ENCODE peak calls at places on chromosomes 3 and 15, in ten cellular contexts. O, M, K, R, A, Z, G, L, W and S are unnamed samples.

GRCh38 chr15:90863987-90864386 is 4.4 kb upstream of the FURIN start:
- DNase-seq in G (no peak), Z (no peak), M (no peak), K (no peak), W (no peak), A (no peak), L (no peak), O (no peak), R (no peak), S (no peak)

GRCh38 chr15:101558217-101558941 is 68.9 kb upstream of the PCSK6 start:
- DNase-seq in K (no peak), A (no peak), M (peak), R (no peak), G (no peak), Z (no peak), O (no peak), L (peak), W (no peak), S (no peak)

GRCh38 chr3:174812172-174812862 is 46.8 kb upstream of the NAALADL2 start:
- DNase-seq in L (peak), G (no peak), K (no peak), A (no peak), W (no peak), M (no peak), R (no peak), O (no peak), Z (no peak), S (no peak)

GRCh38 chr15:79035111-79035601 is 55.4 kb downstream of the RASGRF1 start:
- DNase-seq in M (no peak), W (no peak), O (no peak), L (no peak), K (no peak), R (no peak), Z (no peak), A (no peak), G (no peak), S (peak)

GRCh38 chr3:46955801-46956259 is 20.7 kb downstream of the CCDC12 start:
- DNase-seq in W (no peak), O (no peak), R (no peak), A (no peak), Z (no peak), L (no peak), G (no peak), K (peak), M (no peak), S (no peak)

GRCh38 chr15:54518145-54518941 is 540.1 kb downstream of the UNC13C start:
- DNase-seq in M (no peak), R (no peak), Z (no peak), A (no peak), W (no peak), K (no peak), L (no peak), G (no peak), O (no peak), S (no peak)

GRCh38 chr15:62816342-62817059 is 226.0 kb upstream of the TPM1 start:
- DNase-seq in Z (no peak), M (no peak), G (no peak), K (no peak), A (no peak), L (no peak), O (peak), R (no peak), W (no peak), S (no peak)

GRCh38 chr3:101279162-101279561 is 41.2 kb downstream of the IMPG2 start:
- DNase-seq in W (no peak), R (peak), K (no peak), M (no peak), G (no peak), A (no peak), O (no peak), Z (no peak), L (peak), S (peak)

GRCh38 chr3:99751649-99752048 is 66.0 kb upstream of the CMSS1 start:
- DNase-seq in G (peak), K (no peak), O (no peak), A (no peak), M (no peak), L (peak), Z (no peak), R (peak), W (no peak), S (peak)

GRCh38 chr15:68411735-68412134 is 20.2 kb downstream of the ITGA11 start:
- DNase-seq in L (no peak), O (no peak), R (no peak), G (no peak), W (no peak), K (no peak), Z (no peak), A (no peak), M (no peak), S (no peak)

GRCh38 chr3:98013428-98014349 is 21.4 kb downstream of the GABRR3 start:
- DNase-seq in L (peak), R (no peak), W (peak), K (peak), G (no peak), A (no peak), O (no peak), Z (no peak), M (peak), S (peak)

GRCh38 chr3:37279858-37280257 is 105.5 kb upstream of the LRRFIP2 start:
- DNase-seq in M (no peak), R (no peak), G (no peak), K (no peak), A (no peak), W (no peak), L (no peak), Z (no peak), O (no peak), S (no peak)

GRCh38 chr3:193928354-193929209 is 207.4 kb upstream of the HES1 start:
- DNase-seq in O (no peak), Z (no peak), A (no peak), K (no peak), R (peak), W (peak), G (no peak), L (peak), M (peak), S (no peak)

GRCh38 chr15:100759698-100760356 is 119.8 kb upstream of the ALDH1A3 start:
- DNase-seq in Z (no peak), L (peak), W (peak), G (peak), M (peak), R (peak), A (no peak), K (no peak), O (peak), S (peak)

GRCh38 chr3:128551464-128551863 is 58.5 kb upstream of the GATA2 start:
- DNase-seq in L (no peak), W (no peak), G (no peak), R (no peak), M (no peak), Z (no peak), O (no peak), K (no peak), A (no peak), S (no peak)

GRCh38 chr3:182412066-182412465 is 381.2 kb upstream of the ATP11B start:
- DNase-seq in M (peak), O (no peak), K (peak), G (no peak), Z (no peak), W (no peak), L (peak), A (no peak), R (no peak), S (no peak)

GRCh38 chr15:68258684-68259083 is 18.9 kb upstream of the FEM1B start:
- DNase-seq in R (no peak), Z (no peak), G (no peak), M (no peak), K (no peak), A (peak), O (peak), W (no peak), L (no peak), S (no peak)

GRCh38 chr3:148789156-148789555 is 38.5 kb upstream of the CPB1 start:
- DNase-seq in O (no peak), W (no peak), M (no peak), K (no peak), L (no peak), A (no peak), R (peak), G (no peak), Z (no peak), S (peak)

GRCh38 chr3:107662586-107662985 is 139.8 kb downstream of the BBX start:
- DNase-seq in W (no peak), L (no peak), K (no peak), A (no peak), G (no peak), M (no peak), O (no peak), R (no peak), Z (no peak), S (peak)

GRCh38 chr3:175601521-175601920 is 742.4 kb downstream of the NAALADL2 start:
- DNase-seq in O (no peak), L (peak), R (no peak), G (no peak), M (no peak), W (no peak), A (no peak), K (no peak), Z (no peak), S (no peak)

GRCh38 chr15:74453925-74454763 is 6.8 kb downstream of the UBL7 start:
- DNase-seq in K (no peak), W (no peak), G (no peak), L (no peak), A (no peak), R (peak), O (no peak), M (no peak), Z (no peak), S (no peak)

GRCh38 chr15:64635486-64635815 is 139.9 kb downstream of the RBPMS2 start:
- DNase-seq in G (no peak), Z (no peak), R (peak), W (peak), M (peak), A (no peak), K (no peak), O (peak), L (no peak), S (peak)

GRCh38 chr3:32106132-32106928 is at the start of gene GPD1L:
- DNase-seq in W (peak), Z (peak), R (peak), A (peak), O (peak), L (peak), M (peak), G (peak), K (peak), S (peak)

GRCh38 chr3:16060945-16061344 is 113.5 kb upstream of the GALNT15 start:
- DNase-seq in L (peak), Z (no peak), A (peak), G (no peak), O (peak), M (peak), R (peak), W (peak), K (no peak), S (peak)

GRCh38 chr3:20080956-20081554 is 40.8 kb downstream of the KAT2B start:
- DNase-seq in O (peak), K (no peak), M (no peak), L (peak), G (no peak), A (peak), W (peak), Z (peak), R (no peak), S (no peak)

GRCh38 chr15:74387141-74387541 is 19.7 kb upstream of the CYP11A1 start:
- DNase-seq in O (no peak), Z (no peak), W (no peak), G (no peak), L (no peak), K (no peak), A (no peak), R (no peak), M (no peak), S (no peak)

GRCh38 chr15:65666257-65666656 is 44.5 kb downstream of the SLC24A1 start:
- DNase-seq in W (peak), Z (no peak), A (no peak), L (peak), O (no peak), K (no peak), G (peak), R (peak), M (no peak), S (peak)

GRCh38 chr15:68234060-68234459 is 4.5 kb upstream of the CLN6 start:
- DNase-seq in O (no peak), G (no peak), A (no peak), R (no peak), K (no peak), M (no peak), L (no peak), W (no peak), Z (no peak), S (no peak)

GRCh38 chr15:42153874-42154575 is 2.4 kb downstream of the PLA2G4F start:
- DNase-seq in G (no peak), A (no peak), W (no peak), K (no peak), L (no peak), R (no peak), M (no peak), Z (no peak), O (no peak), S (no peak)

GRCh38 chr15:75659141-75659771 is 11.5 kb downstream of the SNX33 start:
- DNase-seq in A (peak), L (no peak), W (no peak), R (no peak), O (no peak), M (no peak), G (no peak), Z (peak), K (no peak), S (no peak)

GRCh38 chr15:88398011-88398410 is 69.2 kb downstream of the MRPL46 start:
- DNase-seq in R (no peak), Z (no peak), O (no peak), A (no peak), W (no peak), M (no peak), G (no peak), L (no peak), K (no peak), S (no peak)
- H3K4me3 ChIP-seq in R (no peak), Z (no peak), O (no peak), A (no peak), W (no peak), M (no peak), G (no peak), L (no peak), K (no peak), S (no peak)

DNA sequence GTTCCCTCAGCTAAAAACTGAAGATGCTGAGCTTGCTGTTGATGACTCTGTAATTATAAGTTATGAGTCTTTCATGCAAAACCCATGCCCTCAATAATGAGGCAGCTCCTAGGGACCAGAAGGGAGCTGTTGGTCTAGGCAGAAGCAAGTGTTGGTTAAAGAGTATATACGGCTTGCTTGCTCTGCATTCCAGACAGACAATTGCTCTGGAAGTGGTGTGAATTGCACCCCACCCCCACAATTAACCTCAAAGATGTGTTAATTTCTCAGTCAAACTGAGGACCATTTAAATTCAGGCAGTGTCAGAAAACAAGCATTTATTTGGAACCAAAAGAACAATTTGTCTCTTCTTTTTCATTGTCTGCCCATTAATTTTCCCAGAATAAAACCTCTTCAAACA is 163.5 kb upstream of the EOMES start:
- DNase-seq in Z (no peak), G (no peak), M (no peak), A (no peak), L (no peak), O (no peak), R (no peak), W (no peak), K (no peak), S (no peak)
- TF ChIP-seq CTCF in Z (no peak), G (no peak), M (no peak), A (no peak), L (no peak), O (no peak), R (no peak), W (no peak), K (no peak), S (no peak)

GRCh38 chr15:95495033-95495541 is 835.4 kb upstream of the NR2F2 start:
- DNase-seq in M (no peak), Z (no peak), G (peak), R (no peak), K (no peak), L (no peak), O (no peak), A (no peak), W (no peak), S (no peak)

GRCh38 chr15:95499397-95499796 is 831.1 kb upstream of the NR2F2 start:
- DNase-seq in M (no peak), G (no peak), R (no peak), L (no peak), O (no peak), K (no peak), Z (no peak), A (no peak), W (no peak), S (no peak)

GRCh38 chr15:95501865-95502264 is 828.6 kb upstream of the NR2F2 start:
- DNase-seq in A (no peak), M (no peak), L (no peak), W (no peak), K (no peak), R (no peak), G (no peak), O (no peak), Z (no peak), S (no peak)

GRCh38 chr15:95498956-95499355 is 831.5 kb upstream of the NR2F2 start:
- DNase-seq in A (no peak), O (no peak), M (no peak), L (no peak), K (no peak), Z (no peak), G (no peak), R (no peak), W (no peak), S (no peak)

GRCh38 chr15:95497681-95498080 is 832.8 kb upstream of the NR2F2 start:
- DNase-seq in A (no peak), K (no peak), W (no peak), Z (no peak), L (no peak), G (no peak), O (no peak), R (no peak), M (no peak), S (no peak)
- H3K4me3 ChIP-seq in A (no peak), K (no peak), W (no peak), Z (no peak), L (no peak), G (no peak), O (no peak), R (no peak), M (no peak), S (no peak)

GRCh38 chr3:50369271-50369670 is 9.9 kb upstream of the TMEM115 start:
- DNase-seq in W (no peak), M (no peak), K (no peak), R (no peak), O (no peak), A (no peak), L (no peak), G (no peak), Z (no peak), S (no peak)

GRCh38 chr3:50372349-50372748 is 13.0 kb upstream of the TMEM115 start:
- DNase-seq in W (no peak), G (no peak), L (no peak), R (no peak), M (no peak), O (no peak), A (no peak), K (no peak), Z (no peak), S (no peak)

GRCh38 chr3:50373146-50373864 is 14.0 kb upstream of the TMEM115 start:
- DNase-seq in K (no peak), A (no peak), G (no peak), W (no peak), R (no peak), L (no peak), O (no peak), M (no peak), Z (no peak), S (no peak)

GRCh38 chr3:50371133-50371670 is 11.9 kb upstream of the TMEM115 start:
- DNase-seq in W (no peak), M (no peak), L (no peak), O (no peak), Z (no peak), G (no peak), R (no peak), A (no peak), K (no peak), S (peak)

DNA sequence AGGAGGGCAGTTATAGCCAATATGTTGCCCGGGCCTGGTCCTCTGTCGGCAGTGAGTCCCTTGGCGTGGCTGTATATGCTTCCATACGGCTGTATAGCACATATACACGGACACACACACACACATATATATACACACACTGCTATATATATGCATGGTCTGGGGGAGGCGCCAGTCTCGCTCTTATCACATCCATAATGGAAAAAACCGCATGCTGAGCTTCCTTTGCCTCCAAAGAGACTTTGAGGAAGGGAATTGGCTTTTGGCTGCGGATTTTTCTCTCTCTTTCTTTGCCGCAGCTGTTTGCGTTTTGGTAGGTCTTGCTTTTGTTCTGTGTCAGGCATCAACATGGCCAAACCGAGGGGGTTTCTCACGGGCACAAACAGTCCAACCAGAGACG is 11.3 kb upstream of the TMEM115 start:
- DNase-seq in A (no peak), O (no peak), M (no peak), G (no peak), K (peak), Z (no peak), R (no peak), W (peak), L (peak), S (peak)
- TF ChIP-seq CTCF in A (no peak), O (no peak), M (peak), G (no peak), K (peak), Z (no peak), R (peak), W (no peak), L (peak), S (peak)